ENCODE peak calls at places on chromosomes 11 and 22, in seven cellular contexts. Q is BJ, L is HL-60, N is transverse colon, Y is Caco-2, H is IMR-90, W is mammary epithelial cell. P is an unnamed sample.

GRCh38 chr11:30546334-30546733 is 39.8 kb downstream of the MPPED2 start:
- DNase-seq in L (no peak), Q (no peak), H (no peak), N (no peak), W (no peak), Y (no peak), P (no peak)

GRCh38 chr11:2175659-2176058 is 4.0 kb upstream of the TH start:
- DNase-seq in W (peak), L (no peak), Y (no peak), H (peak), N (no peak), Q (no peak), P (peak)

GRCh38 chr22:49723478-49724029 is 104.1 kb downstream of the BRD1 start:
- DNase-seq in H (no peak), W (no peak), Y (no peak), L (no peak), N (no peak), Q (no peak), P (no peak)

GRCh38 chr22:34105461-34106062 is 185.3 kb upstream of the LARGE1 start:
- DNase-seq in L (no peak), Y (peak), H (no peak), W (peak), Q (no peak), N (peak), P (peak)

GRCh38 chr11:119126675-119127268 is 5.4 kb downstream of the HINFP start:
- DNase-seq in N (no peak), L (no peak), Y (no peak), Q (no peak), W (no peak), H (no peak), P (no peak)

GRCh38 chr11:124219126-124219525 is 21.8 kb upstream of the OR8G1 start:
- DNase-seq in N (no peak), Y (no peak), Q (no peak), L (no peak), W (peak), H (no peak), P (peak)

GRCh38 chr11:67099841-67100324 is 19.2 kb upstream of the KDM2A start:
- DNase-seq in H (no peak), Y (no peak), Q (no peak), N (no peak), W (no peak), L (no peak), P (no peak)

GRCh38 chr22:42271906-42272305 is 1.5 kb upstream of the TCF20 start:
- DNase-seq in L (no peak), Q (no peak), Y (no peak), N (no peak), W (no peak), H (no peak), P (no peak)

GRCh38 chr11:117428856-117429229 is 101.2 kb downstream of the CEP164 start:
- DNase-seq in H (no peak), Q (no peak), N (no peak), Y (no peak), L (no peak), W (no peak), P (no peak)
- TF ChIP-seq CTCF in H (no peak), Q (no peak), N (no peak), Y (peak), L (no peak), W (no peak), P (no peak)

GRCh38 chr11:81331611-81332205 is 1402.0 kb downstream of the FAM181B start:
- DNase-seq in L (no peak), H (no peak), Q (no peak), Y (no peak), W (no peak), N (no peak), P (no peak)
- H3K4me3 ChIP-seq in L (no peak), H (no peak), Q (no peak), Y (no peak), W (no peak), N (no peak), P (no peak)

GRCh38 chr22:46444390-46444854 is 93.0 kb downstream of the CELSR1 start:
- DNase-seq in L (no peak), Q (no peak), N (no peak), W (no peak), H (no peak), Y (peak), P (no peak)
- TF ChIP-seq CTCF in L (no peak), Q (peak), N (peak), W (no peak), H (no peak), Y (peak), P (peak)

DNA sequence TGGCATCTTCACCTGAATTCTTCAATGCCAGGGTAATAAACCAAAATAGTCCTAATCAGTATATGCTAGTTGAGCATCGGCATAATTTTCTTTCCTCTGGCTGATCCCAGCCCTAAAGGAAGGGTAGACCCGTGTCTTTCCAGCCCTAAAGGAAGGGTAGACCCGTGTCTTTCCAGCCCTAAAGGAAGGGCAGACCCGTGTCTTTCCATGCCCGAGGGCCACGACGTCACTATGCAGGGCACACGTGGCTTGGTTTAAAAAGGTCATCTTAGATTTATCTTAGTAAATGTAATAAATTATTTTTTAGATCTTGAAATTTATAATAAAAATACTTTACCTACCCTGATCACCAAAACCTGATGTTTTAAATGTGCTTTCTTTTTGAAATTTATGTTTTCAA is 45.5 kb downstream of the BID start:
- DNase-seq in Q (no peak), L (no peak), N (no peak), Y (no peak), W (no peak), H (no peak), P (no peak)
- H3K4me3 ChIP-seq in Q (no peak), L (no peak), N (no peak), Y (no peak), W (no peak), H (no peak), P (no peak)